ENCODE peak calls at places on chromosome 17, in four cellular contexts. L, V, U and M are unnamed samples.

GRCh38 chr17:70165383-70165782 is 3.9 kb upstream of the KCNJ2 start:
- DNase-seq in L (no peak), V (no peak), U (no peak), M (no peak)

GRCh38 chr17:27665549-27665948 is 34.6 kb downstream of the LGALS9 start:
- DNase-seq in V (no peak), L (no peak), U (no peak), M (no peak)

GRCh38 chr17:45101883-45102811 is 30.2 kb downstream of the PLCD3 start:
- DNase-seq in L (no peak), V (no peak), U (no peak), M (no peak)

GRCh38 chr17:69059458-69060205 is 1.1 kb downstream of the ABCA9 start:
- DNase-seq in U (no peak), L (no peak), V (no peak), M (no peak)

GRCh38 chr17:14061666-14062560 is 7.4 kb upstream of the COX10 start:
- DNase-seq in L (no peak), U (no peak), V (no peak), M (peak)

GRCh38 chr17:245611-246010 is 64.2 kb upstream of the DOC2B start:
- DNase-seq in U (no peak), L (no peak), V (no peak), M (no peak)

GRCh38 chr17:54771409-54771808 is 129.2 kb upstream of the TOM1L1 start:
- DNase-seq in U (no peak), L (no peak), V (no peak), M (no peak)

GRCh38 chr17:39116224-39116623 is 35.2 kb downstream of the PLXDC1 start:
- DNase-seq in U (no peak), L (no peak), V (no peak), M (no peak)

GRCh38 chr17:48753794-48754499 is 25.4 kb upstream of the HOXB13 start:
- DNase-seq in U (no peak), V (no peak), L (no peak), M (no peak)

DNA sequence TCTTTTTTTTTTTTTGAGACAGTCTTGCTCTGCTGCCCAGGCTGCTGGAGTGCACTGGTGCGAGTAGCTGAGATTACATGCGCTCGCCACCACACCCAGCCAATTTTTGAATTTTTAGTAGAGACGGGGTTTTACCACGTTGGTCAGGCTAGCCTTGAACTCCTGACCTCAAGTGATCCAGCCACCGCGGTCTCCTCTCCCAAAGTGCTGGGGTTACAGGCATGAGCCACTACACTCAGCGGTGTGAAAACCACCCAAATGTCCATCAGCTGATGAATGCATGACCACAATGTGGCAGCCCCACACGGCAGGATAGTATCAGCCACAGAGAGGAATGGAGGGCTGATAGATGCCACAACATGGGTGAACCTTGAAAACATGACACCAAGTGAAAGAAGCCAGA is 2.1 kb downstream of the P2RX5 start:
- DNase-seq in U (peak), V (no peak), L (no peak), M (no peak)
- TF ChIP-seq CHD1 in U (no peak), V (no peak), L (no peak), M (no peak)

GRCh38 chr17:82217530-82218204 is 5.0 kb upstream of the CCDC57 start:
- DNase-seq in U (no peak), L (no peak), V (peak), M (peak)

GRCh38 chr17:82217120-82217529 is 4.5 kb upstream of the CCDC57 start:
- DNase-seq in U (no peak), L (no peak), V (no peak), M (no peak)

GRCh38 chr17:82215095-82215971 is 2.7 kb upstream of the CCDC57 start:
- DNase-seq in L (no peak), U (no peak), V (peak), M (no peak)

GRCh38 chr17:82215972-82216300 is 3.3 kb upstream of the CCDC57 start:
- DNase-seq in V (no peak), L (no peak), U (no peak), M (no peak)

DNA sequence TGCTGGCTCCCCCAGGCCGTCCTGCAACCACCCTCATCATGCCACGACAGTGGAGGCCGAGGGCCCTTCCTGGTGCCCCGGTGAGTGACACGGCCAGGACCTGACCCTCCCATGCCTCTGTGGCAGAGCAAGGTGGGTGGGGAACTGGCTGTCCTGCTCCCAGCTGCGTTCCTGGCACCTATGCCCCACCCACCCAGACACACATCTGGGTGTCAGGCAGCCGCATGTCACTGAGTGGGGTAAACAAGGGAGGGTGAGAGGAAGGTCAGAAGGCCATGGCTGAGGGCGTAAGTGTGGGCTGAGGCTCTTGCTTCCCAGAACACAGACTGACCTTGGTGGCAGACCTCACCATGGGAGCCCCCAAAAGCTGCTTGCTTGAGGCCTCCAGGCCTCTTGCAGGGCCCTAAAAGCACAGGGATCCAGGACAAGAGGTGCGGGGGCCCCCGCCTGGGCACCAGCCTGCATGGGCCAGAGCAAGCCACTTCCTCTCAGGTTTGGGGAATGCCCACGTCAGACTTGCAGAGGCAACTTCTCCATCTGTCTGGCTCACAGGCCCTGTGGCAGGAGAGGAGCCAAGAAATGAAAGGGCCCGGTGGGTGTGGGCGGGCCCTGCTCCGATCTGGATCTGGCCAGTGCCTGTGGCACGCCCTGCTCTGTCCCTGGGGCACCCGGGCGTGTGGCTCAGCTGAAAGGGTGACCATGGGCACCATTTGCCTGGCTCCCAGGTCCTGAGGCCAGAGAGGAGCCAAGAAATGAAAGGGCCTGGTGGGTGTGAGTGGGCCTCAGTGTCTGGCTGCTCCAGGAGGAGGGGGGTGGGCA is 3.9 kb upstream of the CCDC57 start:
- DNase-seq in V (no peak), L (no peak), U (peak), M (peak)
- TF ChIP-seq CHD1 in V (no peak), L (no peak), U (no peak), M (no peak)

DNA sequence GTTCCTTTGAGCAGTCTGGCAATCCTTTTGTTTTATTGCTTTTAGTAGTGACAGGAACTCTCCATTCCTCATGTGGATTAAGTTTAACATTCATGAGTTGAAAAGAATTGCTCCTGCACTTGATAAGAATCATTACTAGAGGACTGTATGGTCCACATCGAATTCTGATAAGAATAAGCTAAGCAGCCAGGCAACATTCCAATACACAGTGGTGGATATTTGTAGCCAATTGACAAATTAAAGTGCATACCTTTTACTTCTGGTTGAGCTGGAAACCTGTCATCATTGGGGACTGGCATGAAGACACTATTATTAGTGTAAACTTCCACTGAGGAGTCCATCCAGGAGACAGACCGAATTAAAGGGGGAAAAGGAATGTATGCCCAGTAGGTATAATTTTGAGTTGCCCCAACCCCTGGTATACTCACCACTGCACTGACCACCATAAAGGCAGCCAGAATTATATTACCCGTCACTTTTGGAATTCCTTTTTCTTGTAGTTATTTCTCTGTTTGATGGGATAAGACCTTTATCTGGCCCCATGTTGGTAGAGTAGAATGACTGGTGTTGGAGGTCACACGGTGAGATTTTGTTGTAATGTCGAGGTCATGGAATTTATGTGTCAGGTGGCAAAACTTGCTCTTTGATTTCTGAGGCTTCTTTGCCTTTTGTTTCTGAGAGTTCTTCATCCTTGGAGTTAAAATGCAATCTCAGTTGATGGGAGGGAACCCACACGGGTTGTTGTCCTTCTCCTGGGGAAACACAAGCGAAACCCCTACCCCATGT is 72.1 kb upstream of the ARL4D start:
- DNase-seq in U (no peak), L (no peak), V (no peak), M (no peak)
- TF ChIP-seq CHD1 in U (no peak), L (no peak), V (no peak), M (no peak)

DNA sequence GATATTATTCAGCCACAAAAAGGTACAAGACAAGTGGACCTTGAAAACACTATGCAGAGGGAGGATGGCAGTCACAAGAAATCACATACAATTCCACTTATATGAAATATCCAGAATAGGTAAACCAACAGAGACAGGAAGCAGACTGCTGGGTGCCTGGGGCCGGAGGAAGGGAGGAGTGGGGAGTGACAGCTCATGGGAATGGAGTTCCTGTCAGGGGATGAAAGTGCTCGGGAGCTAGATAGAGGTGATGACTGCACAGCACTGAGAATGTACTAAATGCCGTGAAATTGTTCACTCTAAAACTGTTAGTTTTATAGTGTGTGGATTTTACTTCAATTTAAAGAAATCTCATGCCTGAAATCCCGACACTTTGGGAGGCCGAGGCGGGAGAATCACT is 74.2 kb upstream of the MED9 start:
- DNase-seq in L (no peak), V (no peak), U (no peak), M (peak)
- TF ChIP-seq CHD1 in L (no peak), V (no peak), U (no peak), M (no peak)

GRCh38 chr17:73250851-73251640 is 10.6 kb downstream of the CPSF4L start:
- DNase-seq in V (no peak), U (no peak), L (no peak), M (no peak)
- TF ChIP-seq CHD1 in V (no peak), U (no peak), L (no peak), M (no peak)

GRCh38 chr17:29059281-29059680 is 16.3 kb downstream of the PIPOX start:
- DNase-seq in L (no peak), U (no peak), V (no peak), M (peak)
- TF ChIP-seq CHD1 in L (no peak), U (no peak), V (no peak), M (no peak)

GRCh38 chr17:80003969-80004368 is 31.7 kb downstream of the TBC1D16 start:
- DNase-seq in L (no peak), V (no peak), U (no peak), M (no peak)

GRCh38 chr17:80000955-80001354 is 34.7 kb downstream of the TBC1D16 start:
- DNase-seq in L (no peak), V (no peak), U (no peak), M (no peak)

GRCh38 chr17:80002690-80003490 is 32.8 kb downstream of the TBC1D16 start:
- DNase-seq in V (no peak), U (no peak), L (no peak), M (no peak)

GRCh38 chr17:80001376-80001775 is 34.3 kb downstream of the TBC1D16 start:
- DNase-seq in U (no peak), L (no peak), V (no peak), M (no peak)

GRCh38 chr17:80002242-80002641 is 33.4 kb downstream of the TBC1D16 start:
- DNase-seq in V (no peak), U (no peak), L (no peak), M (no peak)
- TF ChIP-seq CHD1 in V (no peak), U (no peak), L (no peak), M (no peak)